ENCODE peak calls at places on chromosome 21, in five cellular contexts. Z is testis, C is tibial nerve, A is HCT116, R is GM23248. V is an unnamed sample.

GRCh38 chr21:36349315-36349714 is 29.3 kb downstream of the MORC3 start:
- DNase-seq in C (no peak), Z (no peak), A (no peak), R (no peak), V (no peak)

GRCh38 chr21:18840239-18840638 is 436.7 kb upstream of the TMPRSS15 start:
- DNase-seq in R (no peak), C (no peak), A (peak), Z (no peak), V (peak)

GRCh38 chr21:33293136-33293535 is 27.0 kb downstream of the IL10RB start:
- DNase-seq in A (no peak), C (no peak), Z (no peak), R (no peak), V (no peak)

GRCh38 chr21:44989538-44989888 is 49.7 kb downstream of the SLX9 start:
- DNase-seq in A (no peak), R (no peak), Z (no peak), C (no peak), V (no peak)

GRCh38 chr21:44904141-44904923 is 16.4 kb downstream of the ITGB2 start:
- DNase-seq in Z (no peak), A (no peak), R (no peak), C (no peak), V (no peak)

GRCh38 chr21:25881524-25882376 is 147.0 kb downstream of the GABPA start:
- DNase-seq in C (peak), R (peak), Z (peak), A (peak), V (peak)

GRCh38 chr21:37367758-37368535 is 1.4 kb downstream of the DYRK1A start:
- DNase-seq in R (peak), C (no peak), Z (peak), A (no peak), V (peak)

GRCh38 chr21:36747815-36748381 is 49.0 kb downstream of the SIM2 start:
- DNase-seq in C (no peak), A (no peak), Z (peak), R (peak), V (peak)

GRCh38 chr21:45001134-45002095 is 61.6 kb downstream of the SLX9 start:
- DNase-seq in Z (no peak), R (peak), A (no peak), C (no peak), V (no peak)

GRCh38 chr21:45255381-45256020 is 32.2 kb downstream of the POFUT2 start:
- DNase-seq in A (peak), R (no peak), C (no peak), Z (no peak), V (no peak)

GRCh38 chr21:33817663-33818433 is 97.8 kb downstream of the ATP5PO start:
- DNase-seq in Z (peak), A (no peak), C (no peak), R (no peak), V (no peak)

GRCh38 chr21:34031835-34032370 is 41.5 kb upstream of the MRPS6 start:
- DNase-seq in Z (no peak), C (no peak), A (no peak), R (no peak), V (no peak)

GRCh38 chr21:44337941-44338895 is 972 bp downstream of the CFAP410 start:
- DNase-seq in C (peak), A (peak), R (peak), Z (peak), V (peak)

GRCh38 chr21:44510508-44511218 is 29.3 kb downstream of the KRTAP10-1 start:
- DNase-seq in Z (peak), C (no peak), R (peak), A (peak), V (peak)

GRCh38 chr21:44793269-44794030 is 8.2 kb downstream of the UBE2G2 start:
- DNase-seq in A (peak), C (no peak), R (peak), Z (peak), V (peak)

GRCh38 chr21:20789696-20790095 is 208.5 kb upstream of the NCAM2 start:
- DNase-seq in Z (no peak), R (no peak), A (no peak), C (no peak), V (no peak)

GRCh38 chr21:34035619-34036354 is 37.6 kb upstream of the MRPS6 start:
- DNase-seq in A (no peak), C (no peak), Z (no peak), R (no peak), V (no peak)

GRCh38 chr21:18449586-18449985 is 46.0 kb upstream of the TMPRSS15 start:
- DNase-seq in R (no peak), A (no peak), C (no peak), Z (no peak), V (no peak)

GRCh38 chr21:34726627-34727337 is 58.0 kb downstream of the CLIC6 start:
- DNase-seq in Z (no peak), A (no peak), C (no peak), R (peak), V (no peak)

GRCh38 chr21:46048926-46049889 is 48.7 kb upstream of the COL6A2 start:
- DNase-seq in Z (peak), R (peak), A (no peak), C (peak), V (peak)

GRCh38 chr21:35170818-35171217 is 121.7 kb upstream of the RUNX1 start:
- DNase-seq in Z (no peak), C (no peak), A (no peak), R (no peak), V (no peak)

GRCh38 chr21:37758997-37759396 is 157.3 kb downstream of the KCNJ6 start:
- DNase-seq in C (no peak), Z (no peak), A (no peak), R (peak), V (peak)

GRCh38 chr21:18298228-18298627 is 53.6 kb downstream of the CHODL start:
- DNase-seq in C (no peak), A (no peak), R (no peak), Z (peak), V (peak)

GRCh38 chr21:44878053-44878982 is 4.8 kb upstream of the PTTG1IP start:
- DNase-seq in Z (peak), R (peak), A (no peak), C (no peak), V (no peak)

GRCh38 chr21:44999428-44999971 is 59.7 kb downstream of the SLX9 start:
- DNase-seq in C (no peak), A (no peak), Z (no peak), R (no peak), V (no peak)

GRCh38 chr21:33427051-33427450 is 23.8 kb downstream of the IFNGR2 start:
- DNase-seq in Z (no peak), C (no peak), A (no peak), R (no peak), V (no peak)

DNA sequence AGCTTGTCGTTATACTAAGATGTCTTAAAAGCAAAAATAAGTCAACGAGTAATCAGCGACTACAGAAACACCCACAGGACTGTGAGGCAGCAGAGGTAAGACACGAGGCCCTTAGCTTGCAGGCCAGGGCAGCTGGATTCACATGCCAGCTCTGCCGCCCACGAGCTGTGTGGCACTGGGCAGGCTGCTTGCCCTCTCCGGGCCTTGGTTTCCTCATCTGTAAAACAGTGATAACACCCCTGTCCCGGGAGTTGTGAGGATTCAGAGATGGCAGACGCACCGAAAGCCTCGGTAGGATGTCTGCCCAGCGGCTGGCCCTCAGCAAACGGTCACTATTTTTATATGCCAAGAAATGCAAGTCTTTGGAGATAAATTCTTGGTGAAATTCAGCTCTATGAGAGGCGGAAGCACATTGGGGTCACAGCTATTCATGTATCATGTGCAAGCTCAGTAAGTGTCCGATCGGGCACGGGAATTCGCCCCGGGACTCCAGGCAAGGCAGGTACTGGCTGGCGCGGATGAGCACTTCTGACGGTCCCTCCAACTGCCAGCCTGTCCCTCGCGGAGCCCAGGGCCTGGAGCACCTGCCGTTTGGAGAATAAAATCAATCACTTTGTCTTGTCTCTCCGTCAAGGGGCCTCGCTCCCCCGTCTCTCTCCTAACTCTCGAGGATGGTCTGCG is 1.1 kb downstream of the C2CD2 start:
- DNase-seq in A (no peak), R (no peak), Z (no peak), C (no peak), V (peak)
- H3K27ac ChIP-seq in A (peak), R (no peak), Z (peak), C (peak), V (no peak)

GRCh38 chr21:26923986-26924385 is 42.9 kb downstream of the ADAMTS5 start:
- DNase-seq in R (no peak), C (no peak), Z (no peak), A (no peak), V (no peak)

GRCh38 chr21:26920055-26920454 is 46.8 kb downstream of the ADAMTS5 start:
- DNase-seq in C (no peak), A (no peak), R (peak), Z (no peak), V (no peak)

GRCh38 chr21:26925122-26925521 is 41.8 kb downstream of the ADAMTS5 start:
- DNase-seq in C (no peak), R (no peak), A (no peak), Z (no peak), V (no peak)

DNA sequence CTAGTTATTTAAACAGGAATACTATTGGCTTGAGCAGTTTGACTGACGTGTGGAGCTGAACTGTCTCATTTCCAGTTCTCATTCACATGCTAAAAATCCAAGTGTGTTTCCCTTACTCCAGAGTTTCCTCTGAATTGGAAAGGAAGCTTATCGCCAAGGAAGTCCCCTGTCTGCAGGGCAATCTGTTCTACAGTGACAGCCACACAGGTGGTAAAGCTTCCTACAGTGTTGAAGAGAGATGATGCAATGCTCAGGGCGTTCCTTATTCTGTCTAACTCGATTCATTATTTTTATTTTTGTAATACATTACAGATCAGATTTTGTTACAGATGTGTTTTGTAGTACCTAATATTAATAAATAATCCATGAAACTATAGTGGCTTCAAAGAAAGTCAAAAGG is 41.3 kb downstream of the ADAMTS5 start:
- DNase-seq in Z (no peak), R (no peak), C (no peak), A (no peak), V (peak)
- H3K4me3 ChIP-seq in Z (no peak), R (no peak), C (no peak), A (no peak), V (no peak)

DNA sequence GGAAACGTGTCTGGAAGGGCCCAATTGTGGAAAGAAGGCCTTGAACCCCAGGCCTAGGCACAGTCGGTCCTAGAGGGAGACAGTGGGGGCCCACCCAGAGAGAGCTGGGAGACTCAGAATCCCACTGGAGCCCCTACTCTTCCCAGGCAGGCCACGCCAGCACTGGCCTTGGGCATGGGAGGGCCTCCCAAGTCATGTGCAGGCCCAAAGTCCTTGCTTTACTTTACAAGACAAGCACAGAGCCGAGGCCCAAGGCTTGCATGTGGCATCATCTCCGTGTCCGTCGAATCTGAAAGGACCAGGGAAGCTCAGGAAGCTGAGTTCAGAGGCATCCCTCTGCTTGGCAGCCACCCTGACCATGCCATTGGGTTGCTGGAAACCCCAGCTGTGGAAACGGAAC is 32.7 kb downstream of the ABCG1 start:
- DNase-seq in R (no peak), A (no peak), C (no peak), Z (no peak), V (no peak)
- H3K27ac ChIP-seq in R (no peak), A (no peak), C (peak), Z (no peak), V (no peak)

GRCh38 chr21:41762236-41762635 is 4.6 kb downstream of the RIPK4 start:
- DNase-seq in Z (no peak), A (no peak), R (no peak), C (no peak), V (peak)
- H3K4me3 ChIP-seq in Z (no peak), A (no peak), R (no peak), C (no peak), V (peak)

DNA sequence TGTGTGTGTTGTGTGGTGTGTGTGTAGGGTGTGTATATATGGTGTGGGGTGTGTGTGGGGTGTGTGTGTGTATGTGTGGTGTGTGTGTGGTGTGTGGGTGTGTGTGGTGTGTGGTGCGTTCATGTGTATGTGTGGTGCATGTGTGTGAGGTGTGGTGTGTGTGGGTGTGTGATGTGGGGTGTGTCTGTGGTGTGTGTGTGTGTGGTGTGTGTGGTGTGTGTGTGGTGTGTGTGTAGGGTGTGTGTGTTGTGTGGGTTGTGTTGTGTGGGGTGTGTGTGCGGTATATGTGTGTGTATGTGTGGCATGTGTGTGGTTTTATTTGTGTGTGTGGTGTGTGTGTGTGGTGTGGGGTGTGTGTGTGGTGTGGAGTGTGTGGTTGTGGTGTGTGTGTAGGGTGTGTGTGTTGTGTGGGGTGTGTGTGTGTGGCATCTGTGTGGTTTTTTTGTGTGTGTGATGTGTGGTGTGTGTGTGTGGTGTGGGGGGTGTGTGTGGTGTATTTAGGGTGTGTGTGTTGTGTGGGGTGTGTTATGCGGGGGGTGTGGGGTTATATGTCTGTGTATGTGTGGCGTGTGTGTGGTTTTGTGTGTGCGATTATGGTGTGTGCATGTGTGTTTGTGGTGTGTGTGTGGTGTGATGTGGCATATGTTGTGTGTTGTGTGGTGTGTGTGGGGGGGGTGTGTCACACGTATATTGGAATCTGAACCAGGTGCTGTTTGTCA is 17.1 kb upstream of the ZBTB21 start:
- DNase-seq in C (no peak), Z (no peak), A (no peak), R (no peak), V (no peak)
- H3K27ac ChIP-seq in C (no peak), Z (no peak), A (no peak), R (no peak), V (no peak)

DNA sequence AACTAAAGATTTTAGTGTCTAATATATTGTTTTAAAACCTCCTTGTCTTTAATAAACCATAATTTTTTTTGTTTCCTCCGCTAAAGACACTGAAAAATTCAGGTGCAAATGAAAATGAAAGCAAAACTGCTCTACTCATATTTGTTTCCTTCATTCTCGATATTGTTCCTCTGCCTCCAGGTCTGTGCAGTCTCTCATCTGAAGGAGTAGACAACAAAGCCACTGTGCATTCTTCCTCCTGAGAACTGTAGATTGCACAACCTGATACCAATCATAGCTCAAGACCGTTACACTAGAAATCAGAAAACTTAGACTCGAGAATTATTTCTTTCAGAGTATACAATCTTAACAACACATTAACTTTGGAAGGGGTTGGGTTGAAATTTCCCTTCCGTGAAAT is 373.1 kb upstream of the CXADR start:
- DNase-seq in Z (no peak), R (peak), C (no peak), A (no peak), V (no peak)
- H3K4me3 ChIP-seq in Z (peak), R (peak), C (peak), A (no peak), V (no peak)

DNA sequence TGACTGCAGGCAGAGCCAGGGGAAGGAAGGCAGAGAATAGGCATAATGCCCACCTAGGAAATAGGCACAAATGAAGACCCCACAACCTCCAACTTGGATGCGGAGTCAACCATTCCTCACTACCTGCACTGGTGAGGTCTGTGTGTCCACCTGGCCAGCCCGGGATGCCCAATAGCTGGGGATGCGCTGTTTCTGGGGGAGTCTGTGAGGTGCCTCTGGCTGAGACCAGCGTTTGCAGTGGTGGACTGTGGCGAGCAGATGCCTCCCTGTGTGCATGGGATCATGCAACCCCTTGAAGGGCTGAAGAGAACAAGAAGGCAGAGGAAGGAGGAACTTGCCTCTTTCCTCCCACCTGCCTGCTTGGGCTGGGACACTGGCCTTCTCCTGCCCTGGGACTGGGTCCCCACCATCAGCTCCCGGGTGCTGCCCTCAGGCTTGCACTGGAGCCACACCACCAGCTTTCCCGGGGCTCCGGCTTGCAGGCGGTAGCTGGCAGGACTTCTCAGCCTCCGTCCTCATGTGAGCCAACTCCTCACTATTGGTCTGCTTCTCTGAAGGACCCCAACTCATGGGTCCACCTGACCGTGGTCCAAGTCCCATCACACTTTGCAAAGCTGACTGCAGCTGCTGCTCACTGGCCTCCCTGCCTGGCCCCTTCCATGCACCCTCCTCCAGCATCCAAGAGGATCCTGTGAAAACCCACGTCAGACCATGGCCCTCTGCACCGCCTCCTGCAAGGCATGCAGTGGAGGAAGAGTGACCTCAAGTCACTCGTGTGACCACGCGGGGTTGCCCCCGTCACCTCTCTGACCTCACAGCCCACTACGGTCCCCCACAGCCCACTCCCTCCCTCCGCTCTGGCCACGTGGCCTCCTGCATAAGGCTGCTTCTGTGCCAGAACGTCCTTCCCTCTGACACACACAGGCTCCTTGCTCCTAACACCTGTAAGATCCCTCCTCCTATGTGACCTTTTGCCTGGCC is 2.7 kb upstream of the PDE9A start:
- DNase-seq in A (no peak), C (no peak), Z (no peak), R (no peak), V (no peak)
- H3K27ac ChIP-seq in A (no peak), C (peak), Z (no peak), R (no peak), V (no peak)

DNA sequence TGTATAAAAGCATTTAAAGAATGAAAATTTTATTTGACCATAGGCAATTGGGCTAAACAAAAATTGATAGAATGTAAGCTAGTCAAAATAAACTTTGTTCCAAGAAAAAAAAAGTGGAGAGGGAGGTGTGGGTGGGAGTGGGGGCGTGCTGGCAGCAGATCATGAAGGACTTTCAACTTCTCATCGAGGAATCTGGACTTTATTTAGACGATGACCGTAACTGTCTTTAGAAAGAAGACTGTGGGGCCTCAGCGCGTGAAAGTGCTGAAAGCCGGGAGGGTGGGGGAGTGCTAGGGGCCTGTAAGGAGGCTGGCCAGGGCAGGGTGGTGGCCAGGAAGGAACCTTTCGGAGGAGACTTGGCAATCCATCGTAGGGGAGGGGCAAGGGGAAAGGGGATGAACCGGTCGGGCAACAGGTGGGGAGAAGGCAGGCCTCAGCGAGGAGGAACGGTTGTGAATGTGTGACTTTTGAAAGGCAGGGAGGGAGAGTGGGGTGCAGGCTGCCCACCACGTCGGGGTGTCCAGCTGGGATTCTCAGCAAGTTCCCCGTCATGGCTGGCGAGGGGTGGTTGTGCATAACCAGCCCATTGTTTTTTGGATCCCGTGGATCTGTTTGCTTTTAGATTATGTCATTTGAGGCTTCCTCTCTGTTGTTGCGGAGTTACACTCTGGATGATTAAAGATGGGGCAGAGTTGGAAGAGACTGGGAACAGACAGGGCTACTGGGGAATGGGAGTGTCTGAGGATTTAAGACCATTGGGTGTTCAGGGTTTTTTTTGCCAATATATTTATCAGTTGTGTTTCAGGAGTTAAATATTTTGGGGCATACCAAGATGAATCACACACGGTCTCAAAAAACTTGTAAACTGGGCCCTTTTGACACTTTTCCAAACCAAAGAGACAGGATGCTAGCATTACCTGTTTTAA is 35.5 kb downstream of the HUNK start:
- DNase-seq in Z (peak), A (no peak), C (no peak), R (peak), V (peak)
- H3K4me3 ChIP-seq in Z (no peak), A (no peak), C (no peak), R (peak), V (peak)

GRCh38 chr21:38900499-38900898 is 94.8 kb downstream of the ETS2 start:
- DNase-seq in A (no peak), C (no peak), Z (no peak), R (no peak), V (no peak)
- H3K27ac ChIP-seq in A (no peak), C (no peak), Z (no peak), R (no peak), V (no peak)

V was measured in GM23338.